ENCODE peak calls at places on chromosomes 5 and 9, in six cellular contexts. K is cardiac fibroblast, A is neural progenitor cell, R is upper lobe of left lung, S is tibial nerve, N is K562. V is an unnamed sample.

GRCh38 chr5:14595877-14596276 is 14.3 kb downstream of the OTULINL start:
- DNase-seq in K (no peak), A (no peak), R (no peak), S (no peak), N (no peak), V (no peak)

GRCh38 chr5:132528866-132529634 is 14.3 kb downstream of the IL5 start:
- DNase-seq in K (no peak), A (no peak), R (no peak), S (no peak), N (peak), V (no peak)

GRCh38 chr5:116145416-116145815 is 60.6 kb downstream of the COMMD10 start:
- DNase-seq in K (no peak), A (no peak), R (no peak), S (no peak), N (no peak), V (no peak)

GRCh38 chr9:28620011-28620410 is 1046.7 kb upstream of the C9orf72 start:
- DNase-seq in K (no peak), A (no peak), R (no peak), S (no peak), N (no peak), V (no peak)

GRCh38 chr5:152542741-152543140 is 137.7 kb upstream of the NMUR2 start:
- DNase-seq in K (peak), A (peak), R (no peak), S (no peak), N (no peak), V (peak)

GRCh38 chr5:18380729-18381362 is 746.6 kb downstream of the TAF11L14 start:
- DNase-seq in K (no peak), A (no peak), R (no peak), S (no peak), N (no peak), V (peak)

GRCh38 chr5:50711280-50711679 is 44.8 kb downstream of the PARP8 start:
- DNase-seq in K (peak), A (no peak), R (no peak), S (no peak), N (no peak), V (no peak)

GRCh38 chr5:5424736-5425135 is 2.3 kb downstream of the ICE1 start:
- DNase-seq in K (no peak), A (no peak), R (no peak), S (no peak), N (peak), V (peak)

GRCh38 chr5:133957591-133957990 is 10.8 kb downstream of the C5orf15 start:
- DNase-seq in K (no peak), A (no peak), R (no peak), S (no peak), N (no peak), V (no peak)

GRCh38 chr5:88732181-88732633 is 150.8 kb downstream of the MEF2C start:
- DNase-seq in K (peak), A (no peak), R (no peak), S (no peak), N (no peak), V (no peak)

GRCh38 chr5:59079622-59080620 is 497.0 kb downstream of the RAB3C start:
- DNase-seq in K (peak), A (no peak), R (no peak), S (no peak), N (no peak), V (peak)

GRCh38 chr5:57494104-57495098 is 11.8 kb upstream of the ACTBL2 start:
- DNase-seq in K (peak), A (no peak), R (no peak), S (no peak), N (peak), V (peak)

GRCh38 chr5:101679816-101680215 is 616.3 kb downstream of the SLCO4C1 start:
- DNase-seq in K (peak), A (no peak), R (no peak), S (no peak), N (peak), V (peak)

V was measured in RKO.